ENCODE peak calls at places on chromosomes 13 and 19, in ten cellular contexts. B is NCI-H510A; E is Ammon's horn; A is globus pallidus; W is frontal cortex; D is G401; P is effector memory CD4-positive, alpha-beta T cell; I is activated CD4-positive, alpha-beta T cell treated with anti-CD3 and anti-CD28 coated beads for 48 hours; G is stimulated activated CD8-positive, alpha-beta memory T cell treated with anti-CD3 and anti-CD28 coated beads, Interleukin-4, amount 100 ng/mL, for 24 hours; N is RPMI8226. H is an unnamed sample.

GRCh38 chr13:31073859-31074718 is 87.6 kb downstream of the HSPH1 start:
- DNase-seq in D (no peak), P (no peak), A (peak), I (peak), G (peak), E (peak), N (no peak), B (no peak), W (peak), H (no peak)

GRCh38 chr19:3810708-3811355 is 24.7 kb upstream of the MATK start:
- DNase-seq in D (no peak), P (no peak), I (no peak), E (no peak), G (no peak), A (no peak), W (no peak), N (peak), B (no peak), H (no peak)

GRCh38 chr19:48975947-48976847 is 11.1 kb downstream of the FTL start:
- DNase-seq in E (no peak), A (no peak), W (no peak), D (peak), B (no peak), I (peak), G (no peak), N (no peak), P (no peak), H (no peak)

GRCh38 chr19:30722801-30723200 is 350.6 kb downstream of the ZNF536 start:
- DNase-seq in P (no peak), N (no peak), G (no peak), B (no peak), A (no peak), W (no peak), I (no peak), D (no peak), E (no peak), H (no peak)

GRCh38 chr19:4597278-4597974 is 37.9 kb upstream of the SEMA6B start:
- DNase-seq in G (no peak), W (no peak), A (no peak), I (no peak), B (no peak), N (no peak), E (no peak), P (no peak), D (no peak), H (no peak)

GRCh38 chr13:108375772-108376171 is 106.3 kb downstream of the TNFSF13B start:
- DNase-seq in I (no peak), A (no peak), G (no peak), N (no peak), D (no peak), E (no peak), W (no peak), P (no peak), B (no peak), H (no peak)

GRCh38 chr19:14686411-14686810 is 3.4 kb upstream of the ZNF333 start:
- DNase-seq in A (no peak), W (no peak), D (peak), I (peak), B (no peak), P (no peak), G (no peak), E (no peak), N (peak), H (peak)

GRCh38 chr19:43664008-43664407 is 6.0 kb downstream of the PLAUR start:
- DNase-seq in P (peak), I (peak), W (no peak), B (no peak), N (no peak), E (peak), G (no peak), A (no peak), D (no peak), H (no peak)

GRCh38 chr19:42295831-42296525 is 6.0 kb upstream of the PRR19 start:
- DNase-seq in G (peak), W (peak), P (peak), B (peak), I (peak), D (peak), N (peak), E (peak), A (peak), H (peak)

GRCh38 chr19:18671303-18672043 is 12.0 kb upstream of the CRTC1 start:
- DNase-seq in P (no peak), G (no peak), D (no peak), A (no peak), B (no peak), E (no peak), W (no peak), I (no peak), N (no peak), H (no peak)

GRCh38 chr19:54893406-54893805 is 12.5 kb upstream of the NCR1 start:
- DNase-seq in E (no peak), P (no peak), I (no peak), G (no peak), W (no peak), A (no peak), N (no peak), B (no peak), D (no peak), H (no peak)

GRCh38 chr13:25377244-25377962 is 5.6 kb downstream of the ATP8A2 start:
- DNase-seq in D (no peak), B (no peak), E (no peak), P (no peak), A (no peak), N (no peak), W (no peak), I (no peak), G (no peak), H (peak)

GRCh38 chr13:31638577-31638976 is 100.7 kb upstream of the RXFP2 start:
- DNase-seq in A (no peak), G (no peak), I (no peak), P (no peak), D (no peak), B (no peak), E (no peak), N (no peak), W (no peak), H (no peak)

GRCh38 chr19:46753420-46754155 is 7.3 kb upstream of the STRN4 start:
- DNase-seq in B (no peak), W (no peak), E (peak), D (peak), A (no peak), N (peak), P (peak), G (peak), I (peak), H (peak)

GRCh38 chr13:27783111-27783510 is 9.2 kb upstream of the GSX1 start:
- DNase-seq in I (no peak), B (no peak), A (no peak), G (no peak), W (peak), N (no peak), E (peak), P (no peak), D (peak), H (peak)

GRCh38 chr19:13781547-13781946 is 7.3 kb downstream of the C19orf53 start:
- DNase-seq in B (peak), D (peak), G (no peak), P (no peak), W (no peak), N (no peak), I (peak), E (no peak), A (peak), H (peak)

GRCh38 chr19:54162241-54162805 is 2.8 kb upstream of the LENG1 start:
- DNase-seq in G (peak), B (no peak), I (peak), P (peak), D (no peak), N (peak), A (peak), E (peak), W (peak), H (peak)

GRCh38 chr19:40366697-40367561 is 18.4 kb downstream of the PLD3 start:
- DNase-seq in D (no peak), G (no peak), I (no peak), P (no peak), B (peak), A (no peak), W (peak), E (peak), N (no peak), H (peak)

GRCh38 chr13:100694722-100695644 is 20.4 kb upstream of the TMTC4 start:
- DNase-seq in B (no peak), I (peak), A (peak), W (peak), E (no peak), D (no peak), N (peak), G (no peak), P (no peak), H (peak)

GRCh38 chr13:89520468-89520867 is 1827.0 kb upstream of the MIR17HG start:
- DNase-seq in I (no peak), P (no peak), B (no peak), G (no peak), W (no peak), A (no peak), E (no peak), D (no peak), N (no peak), H (no peak)

GRCh38 chr13:114225610-114226009 is 9.1 kb upstream of the CDC16 start:
- DNase-seq in E (no peak), A (no peak), D (no peak), I (peak), B (no peak), G (no peak), N (no peak), P (no peak), W (no peak), H (peak)